ENCODE peak calls at places on chromosome 1, in nine cellular contexts. One of them, this sample, is unnamed.

GRCh38 chr1:198492872-198493271 is 47.6 kb downstream of the ATP6V1G3 start:
- DNase-seq in GM04503: peak; percentile 96
- DNase-seq in germinal center: no peak
- DNase-seq in psoas muscle: no peak
- DNase-seq in A549: no peak
- DNase-seq in MV-4-11: no peak
- DNase-seq in H54: no peak
- DNase-seq in substantia nigra: no peak
- DNase-seq in NCI-H2081: no peak
- DNase-seq in this sample: no peak

GRCh38 chr1:114530224-114530623 is 19.2 kb upstream of the TRIM33 start:
- DNase-seq in GM04503: no peak
- DNase-seq in germinal center: no peak
- DNase-seq in psoas muscle: no peak
- DNase-seq in A549: no peak
- DNase-seq in MV-4-11: no peak
- DNase-seq in H54: no peak
- DNase-seq in substantia nigra: no peak
- DNase-seq in NCI-H2081: no peak
- DNase-seq in this sample: no peak

GRCh38 chr1:203045336-203045735 is 19.0 kb downstream of the PPFIA4 start:
- DNase-seq in GM04503: no peak
- DNase-seq in germinal center: no peak
- DNase-seq in psoas muscle: no peak
- DNase-seq in A549: no peak
- DNase-seq in MV-4-11: no peak
- DNase-seq in H54: no peak
- DNase-seq in substantia nigra: no peak
- DNase-seq in NCI-H2081: no peak
- DNase-seq in this sample: no peak

GRCh38 chr1:234719454-234720258 is 109.7 kb upstream of the IRF2BP2 start:
- DNase-seq in GM04503: no peak
- DNase-seq in germinal center: no peak
- DNase-seq in psoas muscle: no peak
- DNase-seq in A549: no peak
- DNase-seq in MV-4-11: no peak
- DNase-seq in H54: no peak
- DNase-seq in substantia nigra: no peak
- DNase-seq in NCI-H2081: no peak
- DNase-seq in this sample: no peak

GRCh38 chr1:5297199-5297877 is 642.9 kb downstream of the AJAP1 start:
- DNase-seq in GM04503: no peak
- DNase-seq in germinal center: no peak
- DNase-seq in psoas muscle: peak; percentile 58
- DNase-seq in A549: no peak
- DNase-seq in MV-4-11: no peak
- DNase-seq in H54: no peak
- DNase-seq in substantia nigra: peak; percentile 79
- DNase-seq in NCI-H2081: no peak
- DNase-seq in this sample: peak; percentile 15

GRCh38 chr1:156945881-156946661 is 25.6 kb downstream of the LRRC71 start:
- DNase-seq in GM04503: no peak
- DNase-seq in germinal center: no peak
- DNase-seq in psoas muscle: no peak
- DNase-seq in A549: no peak
- DNase-seq in MV-4-11: no peak
- DNase-seq in H54: no peak
- DNase-seq in substantia nigra: no peak
- DNase-seq in NCI-H2081: peak; percentile 55
- DNase-seq in this sample: no peak

GRCh38 chr1:197444754-197445153 is 176.7 kb downstream of the CRB1 start:
- DNase-seq in GM04503: peak; percentile 21
- DNase-seq in germinal center: no peak
- DNase-seq in psoas muscle: no peak
- DNase-seq in A549: no peak
- DNase-seq in MV-4-11: no peak
- DNase-seq in H54: no peak
- DNase-seq in substantia nigra: no peak
- DNase-seq in NCI-H2081: no peak
- DNase-seq in this sample: no peak

GRCh38 chr1:211699059-211699458 is 23.6 kb upstream of the NEK2 start:
- DNase-seq in GM04503: no peak
- DNase-seq in germinal center: no peak
- DNase-seq in psoas muscle: no peak
- DNase-seq in A549: no peak
- DNase-seq in MV-4-11: no peak
- DNase-seq in H54: no peak
- DNase-seq in substantia nigra: no peak
- DNase-seq in NCI-H2081: no peak
- DNase-seq in this sample: no peak

GRCh38 chr1:67978988-67979516 is 71.4 kb downstream of the DIRAS3 start:
- DNase-seq in GM04503: peak; percentile 26
- DNase-seq in germinal center: no peak
- DNase-seq in psoas muscle: no peak
- DNase-seq in A549: peak; percentile 92
- DNase-seq in MV-4-11: no peak
- DNase-seq in H54: peak; percentile 12
- DNase-seq in substantia nigra: no peak
- DNase-seq in NCI-H2081: no peak
- DNase-seq in this sample: no peak

GRCh38 chr1:181319903-181320302 is 163.4 kb upstream of the CACNA1E start:
- DNase-seq in GM04503: no peak
- DNase-seq in germinal center: no peak
- DNase-seq in psoas muscle: no peak
- DNase-seq in A549: no peak
- DNase-seq in MV-4-11: no peak
- DNase-seq in H54: no peak
- DNase-seq in substantia nigra: no peak
- DNase-seq in NCI-H2081: no peak
- DNase-seq in this sample: no peak

GRCh38 chr1:77031101-77031662 is 163.9 kb downstream of the ST6GALNAC5 start:
- DNase-seq in GM04503: peak; percentile 46
- DNase-seq in germinal center: no peak
- DNase-seq in psoas muscle: no peak
- DNase-seq in A549: peak; percentile 75
- DNase-seq in MV-4-11: no peak
- DNase-seq in H54: no peak
- DNase-seq in substantia nigra: no peak
- DNase-seq in NCI-H2081: peak; percentile 95
- DNase-seq in this sample: no peak

GRCh38 chr1:65001238-65001792 is 35.0 kb upstream of the JAK1 start:
- DNase-seq in GM04503: no peak
- DNase-seq in germinal center: peak; percentile 77
- DNase-seq in psoas muscle: peak; percentile 87
- DNase-seq in A549: no peak
- DNase-seq in MV-4-11: no peak
- DNase-seq in H54: peak; percentile 77
- DNase-seq in substantia nigra: no peak
- DNase-seq in NCI-H2081: no peak
- DNase-seq in this sample: peak; percentile 83

GRCh38 chr1:172629638-172630037 is 29.3 kb upstream of the FASLG start:
- DNase-seq in GM04503: no peak
- DNase-seq in germinal center: no peak
- DNase-seq in psoas muscle: no peak
- DNase-seq in A549: no peak
- DNase-seq in MV-4-11: no peak
- DNase-seq in H54: no peak
- DNase-seq in substantia nigra: no peak
- DNase-seq in NCI-H2081: no peak
- DNase-seq in this sample: no peak

GRCh38 chr1:23897083-23897482 is 16.1 kb downstream of the CNR2 start:
- DNase-seq in GM04503: no peak
- DNase-seq in germinal center: no peak
- DNase-seq in psoas muscle: no peak
- DNase-seq in A549: no peak
- DNase-seq in MV-4-11: peak; percentile 75
- DNase-seq in H54: no peak
- DNase-seq in substantia nigra: no peak
- DNase-seq in NCI-H2081: no peak
- DNase-seq in this sample: no peak

GRCh38 chr1:12434174-12434573 is 183.8 kb downstream of the DHRS3 start:
- DNase-seq in GM04503: no peak
- DNase-seq in germinal center: no peak
- DNase-seq in psoas muscle: no peak
- DNase-seq in A549: peak; percentile 44
- DNase-seq in MV-4-11: peak; percentile 84
- DNase-seq in H54: peak; percentile 21
- DNase-seq in substantia nigra: no peak
- DNase-seq in NCI-H2081: no peak
- DNase-seq in this sample: no peak

GRCh38 chr1:94048413-94049164 is 72.4 kb downstream of the ABCA4 start:
- DNase-seq in GM04503: peak; percentile 85
- DNase-seq in germinal center: no peak
- DNase-seq in psoas muscle: no peak
- DNase-seq in A549: no peak
- DNase-seq in MV-4-11: no peak
- DNase-seq in H54: no peak
- DNase-seq in substantia nigra: no peak
- DNase-seq in NCI-H2081: no peak
- DNase-seq in this sample: no peak

GRCh38 chr1:246978785-246979184 is 29.1 kb downstream of the ZNF695 start:
- DNase-seq in GM04503: no peak
- DNase-seq in germinal center: no peak
- DNase-seq in psoas muscle: no peak
- DNase-seq in A549: no peak
- DNase-seq in MV-4-11: no peak
- DNase-seq in H54: no peak
- DNase-seq in substantia nigra: no peak
- DNase-seq in NCI-H2081: no peak
- DNase-seq in this sample: no peak

GRCh38 chr1:164602480-164603093 is 43.6 kb downstream of the PBX1 start:
- DNase-seq in GM04503: peak; percentile 51
- DNase-seq in germinal center: no peak
- DNase-seq in psoas muscle: peak; percentile 35
- DNase-seq in A549: no peak
- DNase-seq in MV-4-11: no peak
- DNase-seq in H54: no peak
- DNase-seq in substantia nigra: peak; percentile 48
- DNase-seq in NCI-H2081: peak; percentile 31
- DNase-seq in this sample: peak; percentile 64

GRCh38 chr1:53325326-53326087 is 2.4 kb downstream of the LRP8 start:
- DNase-seq in GM04503: no peak
- DNase-seq in germinal center: no peak
- DNase-seq in psoas muscle: no peak
- DNase-seq in A549: no peak
- DNase-seq in MV-4-11: no peak
- DNase-seq in H54: no peak
- DNase-seq in substantia nigra: no peak
- DNase-seq in NCI-H2081: no peak
- DNase-seq in this sample: no peak

GRCh38 chr1:35769188-35769758 is 505 bp downstream of the CLSPN start:
- DNase-seq in GM04503: peak; percentile 33
- DNase-seq in germinal center: peak; percentile 94
- DNase-seq in psoas muscle: peak; percentile 80
- DNase-seq in A549: peak; percentile 80
- DNase-seq in MV-4-11: peak; percentile 89
- DNase-seq in H54: peak; percentile 89
- DNase-seq in substantia nigra: peak; percentile 44
- DNase-seq in NCI-H2081: peak; percentile 96
- DNase-seq in this sample: peak; percentile 87

GRCh38 chr1:62318756-62319544 is at the start of gene KANK4:
- DNase-seq in GM04503: no peak
- DNase-seq in germinal center: no peak
- DNase-seq in psoas muscle: no peak
- DNase-seq in A549: no peak
- DNase-seq in MV-4-11: no peak
- DNase-seq in H54: no peak
- DNase-seq in substantia nigra: no peak
- DNase-seq in NCI-H2081: peak; percentile 3
- DNase-seq in this sample: no peak

GRCh38 chr1:182003025-182003725 is 58.3 kb downstream of the ZNF648 start:
- DNase-seq in GM04503: no peak
- DNase-seq in germinal center: no peak
- DNase-seq in psoas muscle: no peak
- DNase-seq in A549: no peak
- DNase-seq in MV-4-11: no peak
- DNase-seq in H54: no peak
- DNase-seq in substantia nigra: no peak
- DNase-seq in NCI-H2081: no peak
- DNase-seq in this sample: peak; percentile 25

GRCh38 chr1:52237430-52237829 is 95.5 kb downstream of the ZFYVE9 start:
- DNase-seq in GM04503: peak; percentile 21
- DNase-seq in germinal center: no peak
- DNase-seq in psoas muscle: no peak
- DNase-seq in A549: no peak
- DNase-seq in MV-4-11: peak; percentile 81
- DNase-seq in H54: peak; percentile 20
- DNase-seq in substantia nigra: no peak
- DNase-seq in NCI-H2081: no peak
- DNase-seq in this sample: no peak

GRCh38 chr1:25531082-25531461 is 12.3 kb upstream of the LDLRAP1 start:
- DNase-seq in GM04503: no peak
- DNase-seq in germinal center: no peak
- DNase-seq in psoas muscle: no peak
- DNase-seq in A549: no peak
- DNase-seq in MV-4-11: no peak
- DNase-seq in H54: no peak
- DNase-seq in substantia nigra: no peak
- DNase-seq in NCI-H2081: no peak
- DNase-seq in this sample: no peak